ENCODE peak calls at places on chromosomes 16 and 17, in ten cellular contexts. One of them, this sample, is unnamed.

GRCh38 chr17:66885417-66885816 is 50.5 kb downstream of the CACNG5 start:
- DNase-seq in mesenchymal stem cell: no peak
- DNase-seq in hypothalamus: no peak
- DNase-seq in NCI-H524 treated with DMSO at 0.1 percent for 48 hours: peak
- DNase-seq in left ventricle myocardium superior: no peak
- DNase-seq in activated CD4-positive, alpha-beta T cell treated with anti-CD3 and anti-CD28 coated beads, Interleukin-2, amount 50 U/mL, for 1 hour: no peak
- DNase-seq in activated naive CD4-positive, alpha-beta T cell: no peak
- DNase-seq in nephron progenitor cell: no peak
- DNase-seq in stimulated activated CD4-positive, alpha-beta T cell treated with anti-CD3 and anti-CD28 coated beads, Interleukin-2, amount 100 ng/mL, for 48 hours: no peak
- DNase-seq in IMR-90: peak
- DNase-seq in this sample: no peak

GRCh38 chr17:76076100-76076764 is 1.7 kb downstream of the GALR2 start:
- DNase-seq in mesenchymal stem cell: no peak
- DNase-seq in hypothalamus: no peak
- DNase-seq in NCI-H524 treated with DMSO at 0.1 percent for 48 hours: no peak
- DNase-seq in left ventricle myocardium superior: no peak
- DNase-seq in activated CD4-positive, alpha-beta T cell treated with anti-CD3 and anti-CD28 coated beads, Interleukin-2, amount 50 U/mL, for 1 hour: no peak
- DNase-seq in activated naive CD4-positive, alpha-beta T cell: no peak
- DNase-seq in nephron progenitor cell: peak
- DNase-seq in stimulated activated CD4-positive, alpha-beta T cell treated with anti-CD3 and anti-CD28 coated beads, Interleukin-2, amount 100 ng/mL, for 48 hours: no peak
- DNase-seq in IMR-90: no peak
- DNase-seq in this sample: no peak

GRCh38 chr16:82460761-82461160 is 166.0 kb upstream of the CDH13 start:
- DNase-seq in mesenchymal stem cell: no peak
- DNase-seq in hypothalamus: no peak
- DNase-seq in NCI-H524 treated with DMSO at 0.1 percent for 48 hours: no peak
- DNase-seq in left ventricle myocardium superior: no peak
- DNase-seq in activated CD4-positive, alpha-beta T cell treated with anti-CD3 and anti-CD28 coated beads, Interleukin-2, amount 50 U/mL, for 1 hour: no peak
- DNase-seq in activated naive CD4-positive, alpha-beta T cell: no peak
- DNase-seq in nephron progenitor cell: no peak
- DNase-seq in stimulated activated CD4-positive, alpha-beta T cell treated with anti-CD3 and anti-CD28 coated beads, Interleukin-2, amount 100 ng/mL, for 48 hours: no peak
- DNase-seq in IMR-90: no peak
- DNase-seq in this sample: no peak

GRCh38 chr17:57674894-57675293 is 70.2 kb downstream of the CCDC182 start:
- DNase-seq in mesenchymal stem cell: no peak
- DNase-seq in hypothalamus: no peak
- DNase-seq in NCI-H524 treated with DMSO at 0.1 percent for 48 hours: no peak
- DNase-seq in left ventricle myocardium superior: no peak
- DNase-seq in activated CD4-positive, alpha-beta T cell treated with anti-CD3 and anti-CD28 coated beads, Interleukin-2, amount 50 U/mL, for 1 hour: no peak
- DNase-seq in activated naive CD4-positive, alpha-beta T cell: no peak
- DNase-seq in nephron progenitor cell: no peak
- DNase-seq in stimulated activated CD4-positive, alpha-beta T cell treated with anti-CD3 and anti-CD28 coated beads, Interleukin-2, amount 100 ng/mL, for 48 hours: no peak
- DNase-seq in IMR-90: no peak
- DNase-seq in this sample: no peak

GRCh38 chr17:79215631-79216030 is 141.0 kb downstream of the ENGASE start:
- DNase-seq in mesenchymal stem cell: no peak
- DNase-seq in hypothalamus: no peak
- DNase-seq in NCI-H524 treated with DMSO at 0.1 percent for 48 hours: no peak
- DNase-seq in left ventricle myocardium superior: no peak
- DNase-seq in activated CD4-positive, alpha-beta T cell treated with anti-CD3 and anti-CD28 coated beads, Interleukin-2, amount 50 U/mL, for 1 hour: no peak
- DNase-seq in activated naive CD4-positive, alpha-beta T cell: no peak
- DNase-seq in nephron progenitor cell: no peak
- DNase-seq in stimulated activated CD4-positive, alpha-beta T cell treated with anti-CD3 and anti-CD28 coated beads, Interleukin-2, amount 100 ng/mL, for 48 hours: no peak
- DNase-seq in IMR-90: no peak
- DNase-seq in this sample: no peak

GRCh38 chr17:7413346-7413985 is 5.8 kb downstream of the NLGN2 start:
- DNase-seq in mesenchymal stem cell: no peak
- DNase-seq in hypothalamus: no peak
- DNase-seq in NCI-H524 treated with DMSO at 0.1 percent for 48 hours: no peak
- DNase-seq in left ventricle myocardium superior: no peak
- DNase-seq in activated CD4-positive, alpha-beta T cell treated with anti-CD3 and anti-CD28 coated beads, Interleukin-2, amount 50 U/mL, for 1 hour: no peak
- DNase-seq in activated naive CD4-positive, alpha-beta T cell: no peak
- DNase-seq in nephron progenitor cell: no peak
- DNase-seq in stimulated activated CD4-positive, alpha-beta T cell treated with anti-CD3 and anti-CD28 coated beads, Interleukin-2, amount 100 ng/mL, for 48 hours: no peak
- DNase-seq in IMR-90: peak
- DNase-seq in this sample: no peak

GRCh38 chr16:80803341-80804060 is 897 bp downstream of the CDYL2 start:
- DNase-seq in mesenchymal stem cell: peak
- DNase-seq in hypothalamus: no peak
- DNase-seq in NCI-H524 treated with DMSO at 0.1 percent for 48 hours: no peak
- DNase-seq in left ventricle myocardium superior: peak
- DNase-seq in activated CD4-positive, alpha-beta T cell treated with anti-CD3 and anti-CD28 coated beads, Interleukin-2, amount 50 U/mL, for 1 hour: peak
- DNase-seq in activated naive CD4-positive, alpha-beta T cell: no peak
- DNase-seq in nephron progenitor cell: peak
- DNase-seq in stimulated activated CD4-positive, alpha-beta T cell treated with anti-CD3 and anti-CD28 coated beads, Interleukin-2, amount 100 ng/mL, for 48 hours: peak
- DNase-seq in IMR-90: no peak
- DNase-seq in this sample: no peak

GRCh38 chr16:54952195-54952594 is 21.5 kb downstream of the IRX5 start:
- DNase-seq in mesenchymal stem cell: no peak
- DNase-seq in hypothalamus: no peak
- DNase-seq in NCI-H524 treated with DMSO at 0.1 percent for 48 hours: no peak
- DNase-seq in left ventricle myocardium superior: no peak
- DNase-seq in activated CD4-positive, alpha-beta T cell treated with anti-CD3 and anti-CD28 coated beads, Interleukin-2, amount 50 U/mL, for 1 hour: no peak
- DNase-seq in activated naive CD4-positive, alpha-beta T cell: no peak
- DNase-seq in nephron progenitor cell: no peak
- DNase-seq in stimulated activated CD4-positive, alpha-beta T cell treated with anti-CD3 and anti-CD28 coated beads, Interleukin-2, amount 100 ng/mL, for 48 hours: no peak
- DNase-seq in IMR-90: no peak
- DNase-seq in this sample: no peak

GRCh38 chr16:3716831-3717234 is 491 bp downstream of the TRAP1 start:
- DNase-seq in mesenchymal stem cell: peak
- DNase-seq in hypothalamus: no peak
- DNase-seq in NCI-H524 treated with DMSO at 0.1 percent for 48 hours: no peak
- DNase-seq in left ventricle myocardium superior: no peak
- DNase-seq in activated CD4-positive, alpha-beta T cell treated with anti-CD3 and anti-CD28 coated beads, Interleukin-2, amount 50 U/mL, for 1 hour: peak
- DNase-seq in activated naive CD4-positive, alpha-beta T cell: no peak
- DNase-seq in nephron progenitor cell: no peak
- DNase-seq in stimulated activated CD4-positive, alpha-beta T cell treated with anti-CD3 and anti-CD28 coated beads, Interleukin-2, amount 100 ng/mL, for 48 hours: peak
- DNase-seq in IMR-90: no peak
- DNase-seq in this sample: no peak

GRCh38 chr16:81170824-81171223 is 67.7 kb upstream of the BCO1 start:
- DNase-seq in mesenchymal stem cell: no peak
- DNase-seq in hypothalamus: no peak
- DNase-seq in NCI-H524 treated with DMSO at 0.1 percent for 48 hours: no peak
- DNase-seq in left ventricle myocardium superior: peak
- DNase-seq in activated CD4-positive, alpha-beta T cell treated with anti-CD3 and anti-CD28 coated beads, Interleukin-2, amount 50 U/mL, for 1 hour: no peak
- DNase-seq in activated naive CD4-positive, alpha-beta T cell: no peak
- DNase-seq in nephron progenitor cell: peak
- DNase-seq in stimulated activated CD4-positive, alpha-beta T cell treated with anti-CD3 and anti-CD28 coated beads, Interleukin-2, amount 100 ng/mL, for 48 hours: no peak
- DNase-seq in IMR-90: no peak
- DNase-seq in this sample: no peak

GRCh38 chr16:52545544-52546262 is 1.2 kb downstream of the TOX3 start:
- DNase-seq in mesenchymal stem cell: no peak
- DNase-seq in hypothalamus: no peak
- DNase-seq in NCI-H524 treated with DMSO at 0.1 percent for 48 hours: no peak
- DNase-seq in left ventricle myocardium superior: no peak
- DNase-seq in activated CD4-positive, alpha-beta T cell treated with anti-CD3 and anti-CD28 coated beads, Interleukin-2, amount 50 U/mL, for 1 hour: no peak
- DNase-seq in activated naive CD4-positive, alpha-beta T cell: no peak
- DNase-seq in nephron progenitor cell: peak
- DNase-seq in stimulated activated CD4-positive, alpha-beta T cell treated with anti-CD3 and anti-CD28 coated beads, Interleukin-2, amount 100 ng/mL, for 48 hours: no peak
- DNase-seq in IMR-90: no peak
- DNase-seq in this sample: no peak

GRCh38 chr16:1584926-1585487 is 26.9 kb downstream of the IFT140 start:
- DNase-seq in mesenchymal stem cell: no peak
- DNase-seq in hypothalamus: no peak
- DNase-seq in NCI-H524 treated with DMSO at 0.1 percent for 48 hours: no peak
- DNase-seq in left ventricle myocardium superior: no peak
- DNase-seq in activated CD4-positive, alpha-beta T cell treated with anti-CD3 and anti-CD28 coated beads, Interleukin-2, amount 50 U/mL, for 1 hour: no peak
- DNase-seq in activated naive CD4-positive, alpha-beta T cell: no peak
- DNase-seq in nephron progenitor cell: no peak
- DNase-seq in stimulated activated CD4-positive, alpha-beta T cell treated with anti-CD3 and anti-CD28 coated beads, Interleukin-2, amount 100 ng/mL, for 48 hours: no peak
- DNase-seq in IMR-90: no peak
- DNase-seq in this sample: no peak

GRCh38 chr16:83898463-83899271 is at the start of gene MLYCD:
- DNase-seq in mesenchymal stem cell: peak
- DNase-seq in hypothalamus: peak
- DNase-seq in NCI-H524 treated with DMSO at 0.1 percent for 48 hours: no peak
- DNase-seq in left ventricle myocardium superior: peak
- DNase-seq in activated CD4-positive, alpha-beta T cell treated with anti-CD3 and anti-CD28 coated beads, Interleukin-2, amount 50 U/mL, for 1 hour: peak
- DNase-seq in activated naive CD4-positive, alpha-beta T cell: peak
- DNase-seq in nephron progenitor cell: peak
- DNase-seq in stimulated activated CD4-positive, alpha-beta T cell treated with anti-CD3 and anti-CD28 coated beads, Interleukin-2, amount 100 ng/mL, for 48 hours: peak
- DNase-seq in IMR-90: peak
- DNase-seq in this sample: no peak

GRCh38 chr17:32827227-32827626 is 49.7 kb downstream of the MYO1D start:
- DNase-seq in mesenchymal stem cell: no peak
- DNase-seq in hypothalamus: no peak
- DNase-seq in NCI-H524 treated with DMSO at 0.1 percent for 48 hours: no peak
- DNase-seq in left ventricle myocardium superior: no peak
- DNase-seq in activated CD4-positive, alpha-beta T cell treated with anti-CD3 and anti-CD28 coated beads, Interleukin-2, amount 50 U/mL, for 1 hour: no peak
- DNase-seq in activated naive CD4-positive, alpha-beta T cell: no peak
- DNase-seq in nephron progenitor cell: no peak
- DNase-seq in stimulated activated CD4-positive, alpha-beta T cell treated with anti-CD3 and anti-CD28 coated beads, Interleukin-2, amount 100 ng/mL, for 48 hours: no peak
- DNase-seq in IMR-90: no peak
- DNase-seq in this sample: no peak

GRCh38 chr17:42329025-42329976 is 41.0 kb downstream of the STAT5A start:
- DNase-seq in mesenchymal stem cell: peak
- DNase-seq in hypothalamus: no peak
- DNase-seq in NCI-H524 treated with DMSO at 0.1 percent for 48 hours: no peak
- DNase-seq in left ventricle myocardium superior: no peak
- DNase-seq in activated CD4-positive, alpha-beta T cell treated with anti-CD3 and anti-CD28 coated beads, Interleukin-2, amount 50 U/mL, for 1 hour: no peak
- DNase-seq in activated naive CD4-positive, alpha-beta T cell: no peak
- DNase-seq in nephron progenitor cell: no peak
- DNase-seq in stimulated activated CD4-positive, alpha-beta T cell treated with anti-CD3 and anti-CD28 coated beads, Interleukin-2, amount 100 ng/mL, for 48 hours: no peak
- DNase-seq in IMR-90: peak
- DNase-seq in this sample: peak

GRCh38 chr17:35241520-35241919 is 1.4 kb upstream of the SLFN5 start:
- DNase-seq in mesenchymal stem cell: no peak
- DNase-seq in hypothalamus: no peak
- DNase-seq in NCI-H524 treated with DMSO at 0.1 percent for 48 hours: no peak
- DNase-seq in left ventricle myocardium superior: no peak
- DNase-seq in activated CD4-positive, alpha-beta T cell treated with anti-CD3 and anti-CD28 coated beads, Interleukin-2, amount 50 U/mL, for 1 hour: peak
- DNase-seq in activated naive CD4-positive, alpha-beta T cell: no peak
- DNase-seq in nephron progenitor cell: no peak
- DNase-seq in stimulated activated CD4-positive, alpha-beta T cell treated with anti-CD3 and anti-CD28 coated beads, Interleukin-2, amount 100 ng/mL, for 48 hours: peak
- DNase-seq in IMR-90: no peak
- DNase-seq in this sample: no peak

GRCh38 chr17:19886116-19886515 is 18.4 kb upstream of the ULK2 start:
- DNase-seq in mesenchymal stem cell: no peak
- DNase-seq in hypothalamus: no peak
- DNase-seq in NCI-H524 treated with DMSO at 0.1 percent for 48 hours: no peak
- DNase-seq in left ventricle myocardium superior: no peak
- DNase-seq in activated CD4-positive, alpha-beta T cell treated with anti-CD3 and anti-CD28 coated beads, Interleukin-2, amount 50 U/mL, for 1 hour: no peak
- DNase-seq in activated naive CD4-positive, alpha-beta T cell: no peak
- DNase-seq in nephron progenitor cell: no peak
- DNase-seq in stimulated activated CD4-positive, alpha-beta T cell treated with anti-CD3 and anti-CD28 coated beads, Interleukin-2, amount 100 ng/mL, for 48 hours: no peak
- DNase-seq in IMR-90: no peak
- DNase-seq in this sample: no peak

GRCh38 chr16:71526111-71526998 is at the start of gene CHST4:
- DNase-seq in mesenchymal stem cell: peak
- DNase-seq in hypothalamus: no peak
- DNase-seq in NCI-H524 treated with DMSO at 0.1 percent for 48 hours: peak
- DNase-seq in left ventricle myocardium superior: no peak
- DNase-seq in activated CD4-positive, alpha-beta T cell treated with anti-CD3 and anti-CD28 coated beads, Interleukin-2, amount 50 U/mL, for 1 hour: no peak
- DNase-seq in activated naive CD4-positive, alpha-beta T cell: no peak
- DNase-seq in nephron progenitor cell: peak
- DNase-seq in stimulated activated CD4-positive, alpha-beta T cell treated with anti-CD3 and anti-CD28 coated beads, Interleukin-2, amount 100 ng/mL, for 48 hours: no peak
- DNase-seq in IMR-90: peak
- DNase-seq in this sample: no peak

GRCh38 chr17:3019761-3020160 is 43.6 kb downstream of the OR1D5 start:
- DNase-seq in mesenchymal stem cell: no peak
- DNase-seq in hypothalamus: no peak
- DNase-seq in NCI-H524 treated with DMSO at 0.1 percent for 48 hours: no peak
- DNase-seq in left ventricle myocardium superior: no peak
- DNase-seq in activated CD4-positive, alpha-beta T cell treated with anti-CD3 and anti-CD28 coated beads, Interleukin-2, amount 50 U/mL, for 1 hour: no peak
- DNase-seq in activated naive CD4-positive, alpha-beta T cell: no peak
- DNase-seq in nephron progenitor cell: no peak
- DNase-seq in stimulated activated CD4-positive, alpha-beta T cell treated with anti-CD3 and anti-CD28 coated beads, Interleukin-2, amount 100 ng/mL, for 48 hours: no peak
- DNase-seq in IMR-90: no peak
- DNase-seq in this sample: no peak

GRCh38 chr17:75771334-75772281 is 6.6 kb upstream of the GALK1 start:
- DNase-seq in mesenchymal stem cell: peak
- DNase-seq in hypothalamus: no peak
- DNase-seq in NCI-H524 treated with DMSO at 0.1 percent for 48 hours: no peak
- DNase-seq in left ventricle myocardium superior: no peak
- DNase-seq in activated CD4-positive, alpha-beta T cell treated with anti-CD3 and anti-CD28 coated beads, Interleukin-2, amount 50 U/mL, for 1 hour: no peak
- DNase-seq in activated naive CD4-positive, alpha-beta T cell: no peak
- DNase-seq in nephron progenitor cell: no peak
- DNase-seq in stimulated activated CD4-positive, alpha-beta T cell treated with anti-CD3 and anti-CD28 coated beads, Interleukin-2, amount 100 ng/mL, for 48 hours: no peak
- DNase-seq in IMR-90: peak
- DNase-seq in this sample: peak

GRCh38 chr16:23587726-23588125 is 8.4 kb downstream of the NDUFAB1 start:
- DNase-seq in mesenchymal stem cell: peak
- DNase-seq in hypothalamus: no peak
- DNase-seq in NCI-H524 treated with DMSO at 0.1 percent for 48 hours: no peak
- DNase-seq in left ventricle myocardium superior: peak
- DNase-seq in activated CD4-positive, alpha-beta T cell treated with anti-CD3 and anti-CD28 coated beads, Interleukin-2, amount 50 U/mL, for 1 hour: no peak
- DNase-seq in activated naive CD4-positive, alpha-beta T cell: no peak
- DNase-seq in nephron progenitor cell: no peak
- DNase-seq in stimulated activated CD4-positive, alpha-beta T cell treated with anti-CD3 and anti-CD28 coated beads, Interleukin-2, amount 100 ng/mL, for 48 hours: no peak
- DNase-seq in IMR-90: peak
- DNase-seq in this sample: no peak

GRCh38 chr16:86398201-86398600 is 112.1 kb upstream of the FOXF1 start:
- DNase-seq in mesenchymal stem cell: peak
- DNase-seq in hypothalamus: no peak
- DNase-seq in NCI-H524 treated with DMSO at 0.1 percent for 48 hours: no peak
- DNase-seq in left ventricle myocardium superior: no peak
- DNase-seq in activated CD4-positive, alpha-beta T cell treated with anti-CD3 and anti-CD28 coated beads, Interleukin-2, amount 50 U/mL, for 1 hour: no peak
- DNase-seq in activated naive CD4-positive, alpha-beta T cell: no peak
- DNase-seq in nephron progenitor cell: no peak
- DNase-seq in stimulated activated CD4-positive, alpha-beta T cell treated with anti-CD3 and anti-CD28 coated beads, Interleukin-2, amount 100 ng/mL, for 48 hours: no peak
- DNase-seq in IMR-90: peak
- DNase-seq in this sample: no peak